ENCODE peak calls at places on chromosome 18, in eight cellular contexts. L is psoas muscle, U is pons, G is AG20443, O is NCI-H1105 treated with DMSO at 0.1 percent for 48 hours, C is NCI-H345, D is fibroblast of pulmonary artery, Y is GM06990. S is an unnamed sample.

GRCh38 chr18:21599585-21600525 is 649 bp downstream of the ESCO1 start:
- DNase-seq in L (peak; percentile 68), U (peak; percentile 11), G (peak; percentile 71), O (peak; percentile 79), C (peak; percentile 58), D (peak; percentile 7), Y (peak; percentile 33), S (no peak)

GRCh38 chr18:7856733-7857132 is 289.6 kb downstream of the PTPRM start:
- DNase-seq in L (no peak), U (no peak), G (no peak), O (no peak), C (no peak), D (no peak), Y (no peak), S (no peak)

GRCh38 chr18:45652703-45653490 is 37.6 kb downstream of the SLC14A2 start:
- DNase-seq in L (no peak), U (no peak), G (peak; percentile 29), O (no peak), C (no peak), D (peak; percentile 22), Y (no peak), S (no peak)

GRCh38 chr18:53153281-53153680 is 813.3 kb downstream of the DCC start:
- DNase-seq in L (no peak), U (no peak), G (no peak), O (no peak), C (no peak), D (peak; percentile 2), Y (no peak), S (no peak)

GRCh38 chr18:2512059-2512458 is 59.2 kb downstream of the METTL4 start:
- DNase-seq in L (no peak), U (no peak), G (no peak), O (no peak), C (no peak), D (no peak), Y (no peak), S (no peak)

GRCh38 chr18:58565021-58565420 is 63.9 kb downstream of the ALPK2 start:
- DNase-seq in L (no peak), U (peak; percentile 81), G (no peak), O (no peak), C (no peak), D (no peak), Y (peak; percentile 60), S (peak; percentile 47)

GRCh38 chr18:59451963-59452362 is 92.9 kb upstream of the LMAN1 start:
- DNase-seq in L (no peak), U (no peak), G (no peak), O (no peak), C (no peak), D (no peak), Y (no peak), S (no peak)

GRCh38 chr18:6561029-6561861 is 146.5 kb upstream of the L3MBTL4 start:
- DNase-seq in L (peak; percentile 53), U (no peak), G (no peak), O (no peak), C (peak; percentile 49), D (peak; percentile 69), Y (no peak), S (no peak)

GRCh38 chr18:64919971-64920370 is 771.1 kb upstream of the LINC00305 start:
- DNase-seq in L (no peak), U (no peak), G (no peak), O (no peak), C (no peak), D (no peak), Y (no peak), S (no peak)

GRCh38 chr18:66993492-66993891 is 389.6 kb upstream of the CDH19 start:
- DNase-seq in L (no peak), U (no peak), G (no peak), O (no peak), C (no peak), D (no peak), Y (no peak), S (no peak)